ENCODE peak calls at places on chromosomes 11 and 22, in seven cellular contexts. X is stimulated activated CD8-positive, alpha-beta memory T cell treated with anti-CD3 and anti-CD28 coated beads, Interleukin-4, amount 100 ng/mL, for 1 hour; Z is GM10248; P is kidney; T is NCI-H1105 treated with DMSO at 0.1 percent for 48 hours; Y is activated T-helper 1 cell treated with anti-CD3 and anti-CD28 coated beads, Interleukin-2, amount 50 U/mL, for 16 hours; H is pancreas. L is an unnamed sample.

GRCh38 chr11:2644844-2645778 is 54.7 kb downstream of the KCNQ1OT1 start:
- DNase-seq in Y (no peak), T (no peak), H (no peak), X (no peak), Z (no peak), P (no peak), L (no peak)

GRCh38 chr11:92702037-92702436 is 267.4 kb upstream of the MTNR1B start:
- DNase-seq in Z (no peak), Y (no peak), P (no peak), X (no peak), T (no peak), H (no peak), L (no peak)

GRCh38 chr11:94639901-94640721 is 72.9 kb downstream of the PIWIL4 start:
- DNase-seq in X (no peak), Y (no peak), P (no peak), T (no peak), Z (no peak), H (no peak), L (no peak)

GRCh38 chr11:95068549-95068948 is 1.8 kb downstream of the SRSF8 start:
- DNase-seq in Z (peak; percentile 61), X (peak; percentile 7), H (no peak), T (peak; percentile 93), Y (peak; percentile 46), P (peak; percentile 90), L (no peak)

GRCh38 chr11:64841592-64842365 is 2.7 kb downstream of the CDC42BPG start:
- DNase-seq in X (no peak), Y (no peak), T (no peak), H (peak; percentile 82), P (no peak), Z (no peak), L (no peak)

GRCh38 chr11:31687861-31688260 is 123.3 kb downstream of the PAX6 start:
- DNase-seq in X (no peak), H (no peak), P (no peak), T (no peak), Z (no peak), Y (no peak), L (no peak)

GRCh38 chr11:70423523-70424505 is 25.5 kb downstream of the CTTN start:
- DNase-seq in H (no peak), P (peak; percentile 65), Y (no peak), Z (peak; percentile 81), X (peak; percentile 13), T (no peak), L (no peak)

GRCh38 chr22:46574993-46575914 is 37.8 kb upstream of the CELSR1 start:
- DNase-seq in Z (no peak), X (no peak), T (no peak), P (peak; percentile 81), Y (no peak), H (peak; percentile 78), L (no peak)

GRCh38 chr11:131488208-131488607 is 117.8 kb downstream of the NTM start:
- DNase-seq in T (no peak), P (no peak), Y (no peak), H (no peak), Z (no peak), X (no peak), L (no peak)

GRCh38 chr11:56333156-56333555 is 12.7 kb upstream of the OR8K1 start:
- DNase-seq in H (no peak), X (no peak), Z (no peak), Y (no peak), P (no peak), T (no peak), L (no peak)